ENCODE peak calls at places on chromosomes 6 and 20, in nine cellular contexts. U is stimulated activated CD8-positive, alpha-beta memory T cell treated with anti-CD3 and anti-CD28 coated beads, Interleukin-7, amount 100 ng/mL, for 1 hour; Y is activated T-helper 1 cell treated with anti-CD3 and anti-CD28 coated beads, Interleukin-12 subunit alpha, Interleukin-12 subunit beta, Interleukin-2, Interleukin-4 antibody, amounts not matched to agents 30 ng/mL and 10 ng/mL and 1 ng/mL, durations not matched to agents 14 hours and 24 hours and 36 hours; C is nephron progenitor cell; J is iris pigment epithelial cell; L is PC-3; B is occipital lobe; H is psoas muscle; N is GM10248. K is an unnamed sample.

GRCh38 chr6:160420253-160420968 is 72.2 kb downstream of the SLC22A3 start:
- DNase-seq in U (no peak), Y (no peak), C (no peak), J (no peak), L (no peak), B (no peak), H (no peak), N (no peak), K (no peak)

GRCh38 chr20:47070176-47070575 is 175.5 kb downstream of the EYA2 start:
- DNase-seq in U (no peak), Y (no peak), C (no peak), J (peak), L (no peak), B (no peak), H (no peak), N (no peak), K (no peak)

GRCh38 chr6:120903836-120904235 is 430.4 kb downstream of the TBC1D32 start:
- DNase-seq in U (no peak), Y (no peak), C (no peak), J (no peak), L (no peak), B (no peak), H (no peak), N (no peak), K (no peak)

GRCh38 chr6:83442752-83443151 is 11.9 kb upstream of the ME1 start:
- DNase-seq in U (no peak), Y (no peak), C (no peak), J (peak), L (no peak), B (no peak), H (no peak), N (no peak), K (no peak)

GRCh38 chr6:36132221-36132895 is 2.0 kb downstream of the MAPK13 start:
- DNase-seq in U (no peak), Y (no peak), C (no peak), J (no peak), L (no peak), B (no peak), H (no peak), N (no peak), K (no peak)

GRCh38 chr20:46477225-46477624 is 36.1 kb downstream of the ZNF334 start:
- DNase-seq in U (no peak), Y (no peak), C (no peak), J (no peak), L (no peak), B (no peak), H (no peak), N (no peak), K (no peak)

GRCh38 chr6:130920969-130921368 is 93.8 kb downstream of the SMLR1 start:
- DNase-seq in U (no peak), Y (no peak), C (no peak), J (no peak), L (no peak), B (no peak), H (no peak), N (no peak), K (no peak)

GRCh38 chr20:24445510-24446170 is 23.8 kb upstream of the SYNDIG1 start:
- DNase-seq in U (no peak), Y (no peak), C (peak), J (no peak), L (no peak), B (no peak), H (no peak), N (no peak), K (no peak)

GRCh38 chr6:156021746-156022396 is 566.2 kb upstream of the NOX3 start:
- DNase-seq in U (no peak), Y (no peak), C (no peak), J (peak), L (peak), B (no peak), H (no peak), N (no peak), K (no peak)

GRCh38 chr6:82467338-82467737 is 103.7 kb downstream of the TPBG start:
- DNase-seq in U (no peak), Y (no peak), C (no peak), J (no peak), L (no peak), B (no peak), H (no peak), N (no peak), K (no peak)

GRCh38 chr6:157224957-157225574 is 98.3 kb downstream of the TMEM242 start:
- DNase-seq in U (no peak), Y (no peak), C (no peak), J (no peak), L (no peak), B (no peak), H (no peak), N (no peak), K (no peak)

GRCh38 chr6:25103603-25104002 is 167.8 kb upstream of the RIPOR2 start:
- DNase-seq in U (no peak), Y (no peak), C (no peak), J (no peak), L (no peak), B (no peak), H (no peak), N (no peak), K (no peak)

GRCh38 chr6:137830562-137830961 is 36.5 kb upstream of the TNFAIP3 start:
- DNase-seq in U (no peak), Y (no peak), C (no peak), J (no peak), L (no peak), B (no peak), H (no peak), N (no peak), K (no peak)

GRCh38 chr6:170290306-170291128 is at the start of gene DLL1:
- DNase-seq in U (no peak), Y (no peak), C (peak), J (no peak), L (peak), B (peak), H (peak), N (peak), K (no peak)

GRCh38 chr6:26576929-26577719 is 19.6 kb upstream of the ABT1 start:
- DNase-seq in U (no peak), Y (peak), C (peak), J (peak), L (peak), B (peak), H (no peak), N (no peak), K (no peak)

GRCh38 chr6:37454420-37455125 is 21.6 kb downstream of the CMTR1 start:
- DNase-seq in U (no peak), Y (no peak), C (no peak), J (no peak), L (no peak), B (no peak), H (no peak), N (no peak), K (no peak)

GRCh38 chr6:73565767-73566485 is 45.1 kb upstream of the EEF1A1 start:
- DNase-seq in U (no peak), Y (no peak), C (no peak), J (peak), L (no peak), B (no peak), H (no peak), N (no peak), K (no peak)

GRCh38 chr6:797479-798077 is 104.6 kb upstream of the EXOC2 start:
- DNase-seq in U (peak), Y (no peak), C (peak), J (peak), L (peak), B (no peak), H (no peak), N (peak), K (no peak)

GRCh38 chr6:16947461-16948159 is 154.2 kb upstream of the STMND1 start:
- DNase-seq in U (no peak), Y (no peak), C (no peak), J (peak), L (peak), B (no peak), H (no peak), N (no peak), K (peak)

GRCh38 chr6:16766043-16766521 is 4.8 kb upstream of the ATXN1 start:
- DNase-seq in U (no peak), Y (peak), C (no peak), J (peak), L (peak), B (no peak), H (no peak), N (no peak), K (no peak)

GRCh38 chr6:105651969-105652368 is 249.1 kb upstream of the PREP start:
- DNase-seq in U (no peak), Y (no peak), C (no peak), J (no peak), L (no peak), B (no peak), H (no peak), N (no peak), K (no peak)

GRCh38 chr6:692356-692851 is 535 bp downstream of the EXOC2 start:
- DNase-seq in U (peak), Y (peak), C (peak), J (peak), L (peak), B (peak), H (peak), N (peak), K (no peak)

GRCh38 chr6:20692023-20692422 is 157.8 kb downstream of the CDKAL1 start:
- DNase-seq in U (no peak), Y (no peak), C (no peak), J (no peak), L (no peak), B (no peak), H (no peak), N (no peak), K (no peak)

GRCh38 chr6:39543950-39544349 is 181.3 kb downstream of the KIF6 start:
- DNase-seq in U (no peak), Y (no peak), C (no peak), J (no peak), L (no peak), B (no peak), H (no peak), N (no peak), K (no peak)

GRCh38 chr20:50286609-50287008 is 96.0 kb downstream of the CEBPB start:
- DNase-seq in U (no peak), Y (no peak), C (peak), J (peak), L (peak), B (no peak), H (peak), N (peak), K (no peak)

GRCh38 chr6:134589512-134589911 is 271.6 kb upstream of the SGK1 start:
- DNase-seq in U (no peak), Y (no peak), C (no peak), J (peak), L (peak), B (no peak), H (no peak), N (no peak), K (no peak)

GRCh38 chr6:159978291-159979135 is 9.6 kb downstream of the IGF2R start:
- DNase-seq in U (no peak), Y (peak), C (no peak), J (no peak), L (peak), B (no peak), H (no peak), N (peak), K (no peak)

GRCh38 chr20:22490287-22491187 is 93.8 kb downstream of the FOXA2 start:
- DNase-seq in U (no peak), Y (no peak), C (peak), J (no peak), L (peak), B (no peak), H (no peak), N (no peak), K (no peak)

K was measured in NCI-H2107.